ENCODE peak calls at places on chromosomes 3 and 15, in nine cellular contexts. I is endothelial cell; D is ovary; E is cardiac fibroblast; W is A549; C is CD4-positive, alpha-beta T cell; A is GM06990; Q is lower leg skin; K is Panc1. Z is an unnamed sample.

GRCh38 chr3:10335871-10336622 is 15.1 kb upstream of the SEC13 start:
- DNase-seq in Q (no peak), W (no peak), E (no peak), K (no peak), D (no peak), I (no peak), C (no peak), A (no peak), Z (no peak)

GRCh38 chr3:101095703-101096102 is 102.5 kb upstream of the ABI3BP start:
- DNase-seq in A (no peak), W (no peak), Q (no peak), I (no peak), D (no peak), K (no peak), C (no peak), E (no peak), Z (no peak)

GRCh38 chr3:38122712-38123290 is 14.1 kb downstream of the ACAA1 start:
- DNase-seq in K (no peak), C (no peak), A (no peak), Q (peak; percentile 59), D (no peak), E (no peak), I (no peak), W (no peak), Z (no peak)

GRCh38 chr15:62413147-62413546 is 248.1 kb upstream of the C2CD4B start:
- DNase-seq in C (no peak), D (no peak), W (no peak), K (no peak), E (no peak), I (no peak), A (no peak), Q (no peak), Z (no peak)

GRCh38 chr15:56240390-56240789 is 3.3 kb downstream of the RFX7 start:
- DNase-seq in A (no peak), E (no peak), I (no peak), D (no peak), W (no peak), Q (no peak), C (no peak), K (no peak), Z (no peak)

GRCh38 chr15:83248944-83249343 is 35.5 kb downstream of the BNC1 start:
- DNase-seq in W (no peak), E (no peak), A (no peak), K (no peak), D (no peak), Q (no peak), I (no peak), C (no peak), Z (no peak)

GRCh38 chr3:120821426-120821825 is 78.9 kb downstream of the GTF2E1 start:
- DNase-seq in D (no peak), A (no peak), I (no peak), E (no peak), W (no peak), Q (no peak), K (no peak), C (no peak), Z (no peak)

GRCh38 chr3:48897401-48898376 is 993 bp downstream of the SLC25A20 start:
- DNase-seq in I (no peak), W (no peak), D (no peak), E (no peak), C (no peak), A (no peak), Q (no peak), K (no peak), Z (no peak)

GRCh38 chr3:98699132-98699531 is 64.0 kb upstream of the ST3GAL6 start:
- DNase-seq in W (no peak), D (no peak), Q (no peak), K (no peak), C (no peak), I (no peak), E (peak; percentile 25), A (no peak), Z (no peak)

GRCh38 chr15:40911139-40911538 is 16.9 kb downstream of the VPS18 start:
- DNase-seq in C (no peak), D (no peak), I (no peak), A (no peak), E (no peak), Q (no peak), K (no peak), W (no peak), Z (no peak)

GRCh38 chr15:85792872-85793621 is 1.7 kb downstream of the KLHL25 start:
- DNase-seq in Q (no peak), I (no peak), W (no peak), C (no peak), A (no peak), E (peak; percentile 39), D (no peak), K (no peak), Z (no peak)
- TF ChIP-seq CTCF in Q (no peak), I (no peak), W (no peak), C (no peak), A (no peak), E (no peak), D (no peak), K (no peak), Z (no peak)

DNA sequence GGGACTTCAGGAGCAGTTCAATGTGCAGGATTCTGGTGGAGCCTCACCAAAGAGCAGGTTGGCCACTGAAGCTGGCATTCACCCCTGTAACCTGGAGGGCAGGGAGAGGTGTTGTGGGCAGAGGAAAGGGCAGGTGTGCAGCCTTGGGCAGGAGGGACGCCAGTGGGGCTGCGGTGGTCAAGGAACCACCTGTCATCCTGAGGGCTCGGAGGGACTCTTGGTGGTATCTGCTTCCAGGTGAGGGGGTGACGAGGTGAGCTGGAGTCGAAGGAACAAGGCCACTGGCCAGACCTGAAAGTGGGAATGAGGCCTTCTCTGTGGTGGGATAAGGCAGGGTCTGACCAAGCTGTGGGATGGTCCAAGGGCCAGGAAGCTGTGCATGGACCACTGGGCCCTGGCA is 269.5 kb downstream of the PLCL2 start:
- DNase-seq in I (no peak), K (no peak), A (no peak), Q (peak; percentile 76), C (no peak), D (no peak), W (no peak), E (no peak), Z (no peak)
- TF ChIP-seq CTCF in I (no peak), K (no peak), A (no peak), Q (no peak), C (no peak), D (no peak), W (no peak), E (no peak), Z (no peak)

DNA sequence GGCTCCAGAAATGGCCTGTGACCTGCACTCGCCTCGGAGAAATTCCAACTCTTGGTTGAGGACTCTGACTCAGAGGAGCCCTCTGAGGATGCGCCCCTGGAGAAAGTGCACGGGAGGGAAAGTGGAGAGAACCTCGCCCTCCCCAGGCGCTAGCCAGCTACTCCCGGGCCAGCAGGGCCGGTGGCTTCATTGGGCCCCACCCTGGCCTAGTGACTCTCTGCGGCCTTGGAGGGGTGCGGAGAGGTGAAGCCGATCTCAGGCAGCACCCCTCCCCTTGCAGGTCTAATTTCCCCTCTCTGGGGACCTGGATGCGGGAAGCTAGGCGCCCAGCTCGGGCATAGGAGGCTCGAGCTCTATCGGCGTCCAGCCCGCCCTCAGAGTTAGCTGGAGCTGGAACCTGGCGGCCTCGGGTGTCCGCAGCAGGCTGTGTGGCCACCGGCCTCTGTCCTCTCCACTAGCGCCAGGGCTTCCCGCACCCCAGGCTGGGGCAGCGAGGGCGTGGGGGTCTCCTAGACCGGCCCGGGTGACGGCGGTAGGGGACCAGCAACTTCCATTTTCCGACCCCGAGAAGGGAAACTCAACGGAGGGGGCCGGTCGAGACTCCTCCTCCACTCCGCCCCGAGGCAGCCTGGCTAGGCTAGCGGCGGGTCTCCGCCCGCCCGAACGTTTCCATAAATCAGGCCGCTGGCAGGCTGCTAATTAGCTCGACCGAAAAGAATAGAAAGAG is 29.4 kb downstream of the NR2F2 start:
- DNase-seq in Q (no peak), I (no peak), W (no peak), D (peak; percentile 61), A (no peak), K (no peak), C (no peak), E (peak; percentile 76), Z (peak; percentile 81)
- TF ChIP-seq CTCF in Q (no peak), I (no peak), W (no peak), D (peak; percentile 18), A (no peak), K (no peak), C (no peak), E (no peak), Z (no peak)

DNA sequence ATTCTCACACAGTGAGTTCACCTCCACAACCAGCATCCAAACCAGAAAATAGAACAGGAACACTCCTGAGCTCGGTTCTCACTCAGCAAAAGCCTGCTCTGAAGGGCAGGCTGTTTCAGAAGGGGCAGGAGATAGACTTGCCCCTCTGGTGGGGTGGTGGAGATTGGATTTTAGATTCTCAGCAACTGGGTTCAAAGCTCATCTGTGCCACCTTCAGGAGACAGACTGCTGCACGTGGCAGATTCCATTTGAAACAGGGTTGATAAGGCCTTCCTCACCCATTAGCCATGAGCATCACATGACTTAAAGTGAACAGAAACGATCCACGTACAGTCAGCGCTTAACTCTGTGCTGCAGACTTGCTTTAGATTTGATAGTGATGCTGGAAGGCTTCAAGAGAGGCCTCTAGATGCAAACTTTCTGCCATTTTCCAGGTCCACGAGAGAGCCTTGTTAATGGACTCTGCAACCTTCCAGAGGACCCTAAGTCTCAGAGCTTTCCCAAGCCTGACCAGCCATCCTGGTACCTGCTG is 35.0 kb upstream of the MGLL start:
- DNase-seq in E (peak; percentile 17), I (no peak), A (no peak), Q (no peak), K (no peak), D (no peak), C (no peak), W (no peak), Z (no peak)
- TF ChIP-seq CTCF in E (no peak), I (no peak), A (peak; percentile 36), Q (no peak), K (no peak), D (no peak), C (no peak), W (no peak), Z (peak; percentile 28)

DNA sequence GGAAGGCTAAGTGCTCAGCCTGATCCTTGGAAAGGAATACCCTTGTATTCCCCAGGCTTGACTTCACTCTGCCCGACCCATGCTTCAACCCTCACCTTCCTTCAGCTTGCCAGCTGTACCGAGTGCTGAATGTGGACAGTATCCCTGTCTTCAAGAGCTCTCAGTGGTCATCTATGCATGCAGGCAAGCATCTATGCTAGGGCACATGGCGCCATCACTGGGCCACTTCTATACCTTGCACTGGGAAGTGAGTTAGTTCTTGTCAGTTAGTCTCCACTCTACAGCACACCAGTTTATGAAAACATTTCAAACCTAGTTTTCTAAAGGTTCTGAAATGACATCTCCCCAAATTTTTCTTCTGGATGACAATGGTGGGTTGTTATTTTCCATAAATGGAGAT is 82.0 kb upstream of the MYRIP start:
- DNase-seq in E (no peak), K (no peak), Q (no peak), A (no peak), W (no peak), I (no peak), C (no peak), D (no peak), Z (no peak)
- TF ChIP-seq CTCF in E (no peak), K (no peak), Q (no peak), A (no peak), W (no peak), I (no peak), C (no peak), D (no peak), Z (no peak)